ENCODE peak calls at places on chromosome 14, in nine cellular contexts. One of them, this sample, is unnamed.

GRCh38 chr14:59377991-59378720 is 87.0 kb downstream of the GPR135 start:
- DNase-seq in stimulated activated CD8-positive, alpha-beta memory T cell treated with anti-CD3 and anti-CD28 coated beads, Interleukin-15, amount 100 ng/mL, for 24 hours: no peak
- DNase-seq in G401: no peak
- DNase-seq in iris pigment epithelial cell: no peak
- DNase-seq in HT-29: no peak
- DNase-seq in progenitor cell of endocrine pancreas: no peak
- DNase-seq in iPS-NIHi11: no peak
- DNase-seq in activated CD4-positive, CD25-positive, alpha-beta regulatory T cell: no peak
- DNase-seq in activated T-cell treated with anti-CD3 and anti-CD28 coated beads for 48 hours: no peak
- DNase-seq in this sample: no peak

GRCh38 chr14:96252323-96253052 is 3.5 kb upstream of the BDKRB1 start:
- DNase-seq in iris pigment epithelial cell: no peak
- DNase-seq in activated T-cell treated with anti-CD3 and anti-CD28 coated beads for 48 hours: no peak
- DNase-seq in HT-29: no peak
- DNase-seq in G401: no peak
- DNase-seq in activated CD4-positive, CD25-positive, alpha-beta regulatory T cell: no peak
- DNase-seq in iPS-NIHi11: no peak
- DNase-seq in stimulated activated CD8-positive, alpha-beta memory T cell treated with anti-CD3 and anti-CD28 coated beads, Interleukin-15, amount 100 ng/mL, for 24 hours: no peak
- DNase-seq in progenitor cell of endocrine pancreas: no peak
- DNase-seq in this sample: no peak

GRCh38 chr14:93100570-93100969 is 15.2 kb downstream of the ITPK1 start:
- DNase-seq in progenitor cell of endocrine pancreas: no peak
- DNase-seq in stimulated activated CD8-positive, alpha-beta memory T cell treated with anti-CD3 and anti-CD28 coated beads, Interleukin-15, amount 100 ng/mL, for 24 hours: no peak
- DNase-seq in iris pigment epithelial cell: no peak
- DNase-seq in HT-29: no peak
- DNase-seq in activated CD4-positive, CD25-positive, alpha-beta regulatory T cell: no peak
- DNase-seq in activated T-cell treated with anti-CD3 and anti-CD28 coated beads for 48 hours: no peak
- DNase-seq in iPS-NIHi11: peak; percentile 8
- DNase-seq in G401: no peak
- DNase-seq in this sample: no peak

GRCh38 chr14:71235865-71236264 is 328.6 kb downstream of the PCNX1 start:
- DNase-seq in stimulated activated CD8-positive, alpha-beta memory T cell treated with anti-CD3 and anti-CD28 coated beads, Interleukin-15, amount 100 ng/mL, for 24 hours: no peak
- DNase-seq in HT-29: no peak
- DNase-seq in activated CD4-positive, CD25-positive, alpha-beta regulatory T cell: no peak
- DNase-seq in activated T-cell treated with anti-CD3 and anti-CD28 coated beads for 48 hours: no peak
- DNase-seq in iPS-NIHi11: peak; percentile 42
- DNase-seq in G401: peak; percentile 22
- DNase-seq in iris pigment epithelial cell: no peak
- DNase-seq in progenitor cell of endocrine pancreas: no peak
- DNase-seq in this sample: peak; percentile 57

GRCh38 chr14:69877492-69877891 is 1.7 kb upstream of the SMOC1 start:
- DNase-seq in activated T-cell treated with anti-CD3 and anti-CD28 coated beads for 48 hours: no peak
- DNase-seq in HT-29: peak; percentile 2
- DNase-seq in activated CD4-positive, CD25-positive, alpha-beta regulatory T cell: no peak
- DNase-seq in stimulated activated CD8-positive, alpha-beta memory T cell treated with anti-CD3 and anti-CD28 coated beads, Interleukin-15, amount 100 ng/mL, for 24 hours: no peak
- DNase-seq in progenitor cell of endocrine pancreas: no peak
- DNase-seq in iPS-NIHi11: no peak
- DNase-seq in G401: peak; percentile 37
- DNase-seq in iris pigment epithelial cell: peak; percentile 70
- DNase-seq in this sample: no peak

GRCh38 chr14:50744242-50744641 is 76.1 kb upstream of the SAV1 start:
- DNase-seq in activated T-cell treated with anti-CD3 and anti-CD28 coated beads for 48 hours: no peak
- DNase-seq in iris pigment epithelial cell: no peak
- DNase-seq in iPS-NIHi11: no peak
- DNase-seq in activated CD4-positive, CD25-positive, alpha-beta regulatory T cell: no peak
- DNase-seq in HT-29: no peak
- DNase-seq in progenitor cell of endocrine pancreas: no peak
- DNase-seq in G401: no peak
- DNase-seq in stimulated activated CD8-positive, alpha-beta memory T cell treated with anti-CD3 and anti-CD28 coated beads, Interleukin-15, amount 100 ng/mL, for 24 hours: no peak
- DNase-seq in this sample: no peak

GRCh38 chr14:105547741-105548169 is 21.4 kb downstream of the TMEM121 start:
- DNase-seq in iris pigment epithelial cell: no peak
- DNase-seq in iPS-NIHi11: no peak
- DNase-seq in G401: no peak
- DNase-seq in stimulated activated CD8-positive, alpha-beta memory T cell treated with anti-CD3 and anti-CD28 coated beads, Interleukin-15, amount 100 ng/mL, for 24 hours: no peak
- DNase-seq in progenitor cell of endocrine pancreas: no peak
- DNase-seq in HT-29: no peak
- DNase-seq in activated T-cell treated with anti-CD3 and anti-CD28 coated beads for 48 hours: no peak
- DNase-seq in activated CD4-positive, CD25-positive, alpha-beta regulatory T cell: no peak
- DNase-seq in this sample: no peak

GRCh38 chr14:51295666-51296263 is 55.7 kb downstream of the TMX1 start:
- DNase-seq in G401: no peak
- DNase-seq in iris pigment epithelial cell: no peak
- DNase-seq in activated T-cell treated with anti-CD3 and anti-CD28 coated beads for 48 hours: no peak
- DNase-seq in HT-29: peak; percentile 1
- DNase-seq in activated CD4-positive, CD25-positive, alpha-beta regulatory T cell: no peak
- DNase-seq in iPS-NIHi11: no peak
- DNase-seq in progenitor cell of endocrine pancreas: no peak
- DNase-seq in stimulated activated CD8-positive, alpha-beta memory T cell treated with anti-CD3 and anti-CD28 coated beads, Interleukin-15, amount 100 ng/mL, for 24 hours: no peak
- DNase-seq in this sample: no peak

GRCh38 chr14:20044243-20044642 is 8.4 kb upstream of the OR4K13 start:
- DNase-seq in activated CD4-positive, CD25-positive, alpha-beta regulatory T cell: no peak
- DNase-seq in iris pigment epithelial cell: no peak
- DNase-seq in activated T-cell treated with anti-CD3 and anti-CD28 coated beads for 48 hours: no peak
- DNase-seq in iPS-NIHi11: no peak
- DNase-seq in progenitor cell of endocrine pancreas: no peak
- DNase-seq in stimulated activated CD8-positive, alpha-beta memory T cell treated with anti-CD3 and anti-CD28 coated beads, Interleukin-15, amount 100 ng/mL, for 24 hours: no peak
- DNase-seq in HT-29: no peak
- DNase-seq in G401: no peak
- DNase-seq in this sample: no peak

GRCh38 chr14:34981743-34982420 is 910 bp upstream of the SRP54 start:
- DNase-seq in HT-29: no peak
- DNase-seq in iPS-NIHi11: peak; percentile 7
- DNase-seq in iris pigment epithelial cell: peak; percentile 65
- DNase-seq in progenitor cell of endocrine pancreas: no peak
- DNase-seq in stimulated activated CD8-positive, alpha-beta memory T cell treated with anti-CD3 and anti-CD28 coated beads, Interleukin-15, amount 100 ng/mL, for 24 hours: no peak
- DNase-seq in activated T-cell treated with anti-CD3 and anti-CD28 coated beads for 48 hours: peak; percentile 33
- DNase-seq in activated CD4-positive, CD25-positive, alpha-beta regulatory T cell: no peak
- DNase-seq in G401: no peak
- DNase-seq in this sample: no peak

GRCh38 chr14:104355101-104355691 is 216.8 kb downstream of the KIF26A start:
- DNase-seq in activated CD4-positive, CD25-positive, alpha-beta regulatory T cell: no peak
- DNase-seq in HT-29: no peak
- DNase-seq in progenitor cell of endocrine pancreas: no peak
- DNase-seq in G401: no peak
- DNase-seq in iPS-NIHi11: no peak
- DNase-seq in activated T-cell treated with anti-CD3 and anti-CD28 coated beads for 48 hours: no peak
- DNase-seq in stimulated activated CD8-positive, alpha-beta memory T cell treated with anti-CD3 and anti-CD28 coated beads, Interleukin-15, amount 100 ng/mL, for 24 hours: no peak
- DNase-seq in iris pigment epithelial cell: no peak
- DNase-seq in this sample: no peak

GRCh38 chr14:68549966-68550705 is 242.7 kb downstream of the ZFP36L1 start:
- DNase-seq in activated T-cell treated with anti-CD3 and anti-CD28 coated beads for 48 hours: no peak
- DNase-seq in activated CD4-positive, CD25-positive, alpha-beta regulatory T cell: no peak
- DNase-seq in iPS-NIHi11: no peak
- DNase-seq in iris pigment epithelial cell: peak; percentile 81
- DNase-seq in progenitor cell of endocrine pancreas: no peak
- DNase-seq in stimulated activated CD8-positive, alpha-beta memory T cell treated with anti-CD3 and anti-CD28 coated beads, Interleukin-15, amount 100 ng/mL, for 24 hours: no peak
- DNase-seq in G401: no peak
- DNase-seq in HT-29: no peak
- DNase-seq in this sample: no peak

GRCh38 chr14:100588671-100589070 is 1.5 kb upstream of the BEGAIN start:
- DNase-seq in progenitor cell of endocrine pancreas: no peak
- DNase-seq in iris pigment epithelial cell: no peak
- DNase-seq in HT-29: no peak
- DNase-seq in G401: peak; percentile 91
- DNase-seq in activated CD4-positive, CD25-positive, alpha-beta regulatory T cell: no peak
- DNase-seq in activated T-cell treated with anti-CD3 and anti-CD28 coated beads for 48 hours: no peak
- DNase-seq in stimulated activated CD8-positive, alpha-beta memory T cell treated with anti-CD3 and anti-CD28 coated beads, Interleukin-15, amount 100 ng/mL, for 24 hours: no peak
- DNase-seq in iPS-NIHi11: no peak
- DNase-seq in this sample: no peak

GRCh38 chr14:99389171-99389826 is 91.4 kb downstream of the SETD3 start:
- DNase-seq in iris pigment epithelial cell: peak; percentile 37
- DNase-seq in HT-29: peak; percentile 55
- DNase-seq in activated CD4-positive, CD25-positive, alpha-beta regulatory T cell: no peak
- DNase-seq in iPS-NIHi11: peak; percentile 89
- DNase-seq in G401: no peak
- DNase-seq in stimulated activated CD8-positive, alpha-beta memory T cell treated with anti-CD3 and anti-CD28 coated beads, Interleukin-15, amount 100 ng/mL, for 24 hours: peak; percentile 40
- DNase-seq in progenitor cell of endocrine pancreas: peak; percentile 23
- DNase-seq in activated T-cell treated with anti-CD3 and anti-CD28 coated beads for 48 hours: peak; percentile 37
- DNase-seq in this sample: no peak

GRCh38 chr14:65411656-65412188 is 808 bp upstream of the FUT8 start:
- DNase-seq in iris pigment epithelial cell: peak; percentile 92
- DNase-seq in iPS-NIHi11: peak; percentile 94
- DNase-seq in progenitor cell of endocrine pancreas: peak; percentile 70
- DNase-seq in HT-29: peak; percentile 75
- DNase-seq in activated T-cell treated with anti-CD3 and anti-CD28 coated beads for 48 hours: peak; percentile 75
- DNase-seq in stimulated activated CD8-positive, alpha-beta memory T cell treated with anti-CD3 and anti-CD28 coated beads, Interleukin-15, amount 100 ng/mL, for 24 hours: peak; percentile 59
- DNase-seq in G401: peak; percentile 93
- DNase-seq in activated CD4-positive, CD25-positive, alpha-beta regulatory T cell: peak; percentile 53
- DNase-seq in this sample: peak; percentile 89

This sample was measured in fibroblast of the conjunctiva.